ENCODE peak calls at places on chromosome 2, in six cellular contexts. X, D, R, I, S and C are unnamed samples.

GRCh38 chr2:157421377-157421944 is 22.4 kb downstream of the CYTIP start:
- DNase-seq in X (no peak), D (no peak), R (no peak), I (no peak), S (no peak), C (no peak)

GRCh38 chr2:241001413-241002274 is 3.2 kb downstream of the SNED1 start:
- DNase-seq in X (peak), D (no peak), R (no peak), I (no peak), S (peak), C (peak)

GRCh38 chr2:143246246-143246645 is 117.0 kb downstream of the ARHGAP15 start:
- DNase-seq in X (no peak), D (no peak), R (no peak), I (no peak), S (no peak), C (no peak)

GRCh38 chr2:240956161-240956934 is 42.1 kb upstream of the SNED1 start:
- DNase-seq in X (no peak), D (no peak), R (no peak), I (peak), S (peak), C (no peak)

GRCh38 chr2:52356560-52356959 is 1324.6 kb upstream of the NRXN1 start:
- DNase-seq in X (no peak), D (no peak), R (no peak), I (no peak), S (no peak), C (no peak)

GRCh38 chr2:181348091-181348837 is 108.9 kb upstream of the ITGA4 start:
- DNase-seq in X (no peak), D (no peak), R (peak), I (no peak), S (no peak), C (no peak)

GRCh38 chr2:102950547-102950946 is 188.7 kb downstream of the TMEM182 start:
- DNase-seq in X (no peak), D (no peak), R (no peak), I (no peak), S (no peak), C (no peak)

GRCh38 chr2:150125708-150126107 is 361.8 kb downstream of the RND3 start:
- DNase-seq in X (peak), D (no peak), R (no peak), I (no peak), S (no peak), C (no peak)

GRCh38 chr2:69694894-69695849 is 46.8 kb upstream of the ANXA4 start:
- DNase-seq in X (no peak), D (no peak), R (no peak), I (no peak), S (no peak), C (no peak)

GRCh38 chr2:220460257-220460985 is 833.0 kb downstream of the SLC4A3 start:
- DNase-seq in X (no peak), D (peak), R (no peak), I (no peak), S (no peak), C (no peak)

GRCh38 chr2:38076710-38077430 is 919 bp upstream of the CYP1B1 start:
- DNase-seq in X (peak), D (peak), R (no peak), I (peak), S (peak), C (peak)
- TF ChIP-seq POLR2A in X (peak), D (peak), R (peak), I (no peak), S (no peak), C (no peak)

DNA sequence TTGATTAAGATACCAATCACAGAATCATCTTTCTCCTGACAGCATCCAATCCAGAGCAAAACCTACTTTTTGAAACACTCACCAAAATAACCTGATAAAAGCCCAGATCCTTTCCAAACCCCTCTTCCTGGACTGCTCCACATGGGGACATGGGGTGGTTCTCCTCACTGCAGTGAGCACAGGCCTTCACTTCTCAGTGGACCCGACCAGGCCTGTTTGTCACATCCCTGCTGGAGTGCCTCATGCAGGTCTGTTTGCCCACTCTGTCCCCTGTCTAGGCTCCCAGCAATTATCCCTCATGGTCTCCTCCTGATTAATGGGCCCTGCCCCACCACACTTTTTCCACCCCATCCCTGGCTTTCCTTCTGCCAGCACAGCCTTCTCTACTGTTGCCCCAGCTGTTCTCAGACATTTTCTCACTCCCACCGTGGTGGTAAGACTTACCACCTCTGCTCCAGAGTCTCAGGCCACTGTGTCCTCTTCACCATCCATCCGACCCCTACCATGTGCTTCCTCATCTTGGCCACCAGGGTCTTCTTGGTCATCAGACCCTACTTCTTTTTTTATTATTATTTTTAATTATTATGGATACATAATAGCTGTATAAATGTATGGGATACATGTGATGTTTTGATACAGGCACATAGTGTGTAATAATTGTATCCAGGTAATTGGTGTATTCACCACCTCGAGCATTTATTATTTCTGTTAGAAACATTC is 21.1 kb downstream of the MRPL30 start:
- DNase-seq in X (no peak), D (no peak), R (no peak), I (no peak), S (no peak), C (no peak)
- TF ChIP-seq POLR2A in X (no peak), D (no peak), R (no peak), I (no peak), S (no peak), C (no peak)

GRCh38 chr2:28035816-28036215 is 145.3 kb downstream of the BABAM2 start:
- DNase-seq in X (no peak), D (no peak), R (no peak), I (no peak), S (no peak), C (no peak)
- TF ChIP-seq POLR2A in X (no peak), D (no peak), R (no peak), I (no peak), S (no peak), C (no peak)

DNA sequence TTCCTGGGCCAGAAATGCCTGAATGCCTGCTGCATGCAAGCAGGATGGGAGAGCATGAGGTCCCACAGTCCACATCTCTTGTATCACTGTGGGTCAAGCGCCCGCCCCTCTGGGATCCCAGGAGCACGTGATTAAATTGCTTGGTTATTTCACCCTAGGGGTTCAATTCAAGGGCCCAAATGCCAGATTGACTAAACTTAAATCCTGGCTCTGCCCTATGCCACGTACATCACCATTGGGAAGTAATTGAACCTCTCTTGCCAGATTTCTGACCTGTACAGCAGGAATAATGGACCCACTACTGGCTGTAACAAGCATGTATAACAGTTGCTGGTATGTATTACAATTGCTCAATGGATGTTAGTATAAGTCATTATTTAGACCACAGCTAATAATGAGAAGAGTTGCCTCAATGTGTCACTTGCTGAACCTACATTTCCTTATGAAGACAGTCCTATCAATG is 19.9 kb downstream of the FHL2 start:
- DNase-seq in X (no peak), D (no peak), R (no peak), I (no peak), S (no peak), C (peak)
- TF ChIP-seq POLR2A in X (no peak), D (no peak), R (no peak), I (no peak), S (no peak), C (no peak)

GRCh38 chr2:178485356-178485755 is 5.1 kb downstream of the PLEKHA3 start:
- DNase-seq in X (no peak), D (no peak), R (no peak), I (no peak), S (no peak), C (no peak)
- TF ChIP-seq POLR2A in X (no peak), D (no peak), R (no peak), I (no peak), S (no peak), C (no peak)

DNA sequence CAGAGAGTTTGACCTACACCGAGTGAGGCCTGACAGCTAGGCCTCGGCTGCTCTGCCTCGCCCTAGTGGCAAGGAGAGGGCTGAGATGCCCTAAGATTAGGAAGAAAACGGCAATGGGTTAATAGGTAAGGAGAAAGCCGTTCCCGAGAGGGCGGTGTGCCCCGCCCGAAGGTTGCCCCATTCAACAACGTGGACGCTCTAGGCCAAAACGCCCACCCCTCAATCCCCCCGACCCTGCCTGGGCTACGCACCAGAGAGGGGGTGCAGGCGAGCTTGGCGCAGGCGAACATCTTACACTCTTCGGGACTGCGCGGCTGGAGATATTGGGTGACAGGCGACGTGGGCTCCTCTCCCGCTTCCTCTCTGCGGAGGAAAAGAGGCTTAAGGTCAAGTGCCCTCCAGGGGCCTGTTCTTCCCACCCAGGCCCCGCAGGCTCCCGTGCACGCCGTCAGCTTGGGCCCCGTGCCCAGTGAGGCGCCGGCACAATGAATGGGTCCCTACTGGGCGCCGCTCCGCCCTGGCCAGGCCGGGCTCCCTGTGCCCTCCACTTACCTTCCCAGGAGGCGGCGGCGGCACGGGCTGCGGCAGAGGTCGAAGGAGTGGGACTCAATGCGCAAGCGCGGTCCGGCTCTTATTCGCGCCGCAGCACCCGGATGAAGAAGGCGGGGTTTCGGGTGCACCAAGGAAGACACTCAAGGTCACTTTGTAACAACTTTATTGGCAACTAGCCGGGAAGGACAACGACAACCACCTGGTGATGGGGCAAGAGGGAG is at the start of gene ATP5MC3:
- DNase-seq in X (peak), D (peak), R (peak), I (peak), S (peak), C (peak)
- TF ChIP-seq POLR2A in X (peak), D (peak), R (peak), I (no peak), S (peak), C (no peak)

GRCh38 chr2:151483546-151483945 is 73.8 kb downstream of the RIF1 start:
- DNase-seq in X (no peak), D (no peak), R (no peak), I (no peak), S (no peak), C (no peak)
- TF ChIP-seq POLR2A in X (no peak), D (no peak), R (no peak), I (no peak), S (no peak), C (no peak)

GRCh38 chr2:28716265-28716865 is 35.3 kb upstream of the PPP1CB start:
- DNase-seq in X (no peak), D (peak), R (peak), I (peak), S (peak), C (peak)
- TF ChIP-seq POLR2A in X (peak), D (no peak), R (no peak), I (no peak), S (no peak), C (no peak)